ENCODE peak calls at places on chromosome 14, in seven cellular contexts. Q is neural progenitor cell, J is suprapubic skin, C is SJCRH30, R is A549, D is tibial artery, L is breast epithelium. W is an unnamed sample.
A peak's percentile ranks its signal among the peaks of the same experiment; 100 is the strongest.

GRCh38 chr14:90495357-90496276 is 98.8 kb downstream of the CALM1 start:
- DNase-seq in Q (peak; percentile 94), J (no peak), C (peak; percentile 90), R (peak; percentile 67), D (no peak), L (peak; percentile 20), W (peak; percentile 70)

GRCh38 chr14:23941230-23941629 is 12.3 kb upstream of the DHRS4 start:
- DNase-seq in Q (no peak), J (no peak), C (no peak), R (no peak), D (no peak), L (no peak), W (no peak)

GRCh38 chr14:54567634-54568561 is 970 bp downstream of the SAMD4A start:
- DNase-seq in Q (peak; percentile 85), J (peak; percentile 76), C (peak; percentile 71), R (no peak), D (peak; percentile 59), L (peak; percentile 46), W (no peak)

GRCh38 chr14:84343637-84344036 is 1186.3 kb upstream of the FLRT2 start:
- DNase-seq in Q (no peak), J (no peak), C (no peak), R (no peak), D (no peak), L (no peak), W (no peak)

GRCh38 chr14:96001866-96002510 is 37.2 kb upstream of the C14orf132 start:
- DNase-seq in Q (peak; percentile 52), J (no peak), C (peak; percentile 81), R (no peak), D (no peak), L (no peak), W (no peak)

GRCh38 chr14:63603749-63604277 is 37.9 kb downstream of the WDR89 start:
- DNase-seq in Q (no peak), J (no peak), C (peak; percentile 54), R (no peak), D (no peak), L (no peak), W (no peak)

GRCh38 chr14:77067632-77068514 is 30.2 kb upstream of the CIPC start:
- DNase-seq in Q (peak; percentile 80), J (no peak), C (peak; percentile 70), R (peak; percentile 87), D (peak; percentile 56), L (peak; percentile 71), W (peak; percentile 67)

GRCh38 chr14:94562941-94563883 is 2.0 kb downstream of the SERPINA4 start:
- DNase-seq in Q (no peak), J (no peak), C (no peak), R (no peak), D (no peak), L (no peak), W (no peak)

GRCh38 chr14:39107624-39108023 is 4.6 kb upstream of the SEC23A start:
- DNase-seq in Q (peak; percentile 20), J (no peak), C (peak; percentile 45), R (peak; percentile 52), D (no peak), L (no peak), W (no peak)

GRCh38 chr14:41000350-41000749 is 606.3 kb upstream of the LRFN5 start:
- DNase-seq in Q (no peak), J (no peak), C (no peak), R (no peak), D (no peak), L (no peak), W (no peak)

GRCh38 chr14:23129759-23130316 is 10.8 kb upstream of the CEBPE start:
- DNase-seq in Q (no peak), J (no peak), C (no peak), R (no peak), D (no peak), L (peak; percentile 88), W (no peak)

GRCh38 chr14:88551936-88552565 is 2.8 kb downstream of the PTPN21 start:
- DNase-seq in Q (peak; percentile 43), J (peak; percentile 65), C (no peak), R (no peak), D (no peak), L (no peak), W (no peak)

DNA sequence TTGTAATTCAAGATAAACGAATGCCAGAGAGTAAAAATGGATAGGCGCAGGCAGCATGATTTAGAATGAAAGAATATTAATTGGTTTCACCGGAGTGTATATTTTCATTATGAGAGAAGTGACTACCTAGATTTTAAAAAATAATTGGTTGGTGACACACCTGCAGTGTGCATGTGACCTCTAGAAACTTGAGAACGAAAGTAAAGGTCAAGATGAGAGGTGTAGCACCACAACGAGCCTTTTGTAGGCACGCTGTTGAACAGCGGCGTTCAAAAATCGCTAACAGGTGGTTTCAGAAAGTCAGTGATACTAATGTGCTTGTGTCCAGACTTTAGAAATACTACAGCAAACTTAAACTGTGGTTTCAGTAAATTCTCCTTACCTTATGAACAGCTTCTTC is 123.8 kb downstream of the NPAS3 start:
- DNase-seq in Q (no peak), J (no peak), C (peak; percentile 13), R (no peak), D (no peak), L (no peak), W (no peak)
- H3K27ac ChIP-seq in Q (no peak overlapping the region), J (no peak overlapping the region), C (no peak overlapping the region), R (no peak overlapping the region), D (no peak overlapping the region), L (no peak overlapping the region), W (no peak overlapping the region)

GRCh38 chr14:106058342-106058741 is 532.0 kb downstream of the TMEM121 start:
- DNase-seq in Q (no peak), J (no peak), C (no peak), R (no peak), D (no peak), L (no peak), W (no peak)

GRCh38 chr14:106067935-106068334 is 541.6 kb downstream of the TMEM121 start:
- DNase-seq in Q (no peak), J (no peak), C (no peak), R (no peak), D (no peak), L (no peak), W (no peak)

GRCh38 chr14:106060576-106060975 is 534.2 kb downstream of the TMEM121 start:
- DNase-seq in Q (no peak), J (no peak), C (no peak), R (no peak), D (no peak), L (no peak), W (no peak)

DNA sequence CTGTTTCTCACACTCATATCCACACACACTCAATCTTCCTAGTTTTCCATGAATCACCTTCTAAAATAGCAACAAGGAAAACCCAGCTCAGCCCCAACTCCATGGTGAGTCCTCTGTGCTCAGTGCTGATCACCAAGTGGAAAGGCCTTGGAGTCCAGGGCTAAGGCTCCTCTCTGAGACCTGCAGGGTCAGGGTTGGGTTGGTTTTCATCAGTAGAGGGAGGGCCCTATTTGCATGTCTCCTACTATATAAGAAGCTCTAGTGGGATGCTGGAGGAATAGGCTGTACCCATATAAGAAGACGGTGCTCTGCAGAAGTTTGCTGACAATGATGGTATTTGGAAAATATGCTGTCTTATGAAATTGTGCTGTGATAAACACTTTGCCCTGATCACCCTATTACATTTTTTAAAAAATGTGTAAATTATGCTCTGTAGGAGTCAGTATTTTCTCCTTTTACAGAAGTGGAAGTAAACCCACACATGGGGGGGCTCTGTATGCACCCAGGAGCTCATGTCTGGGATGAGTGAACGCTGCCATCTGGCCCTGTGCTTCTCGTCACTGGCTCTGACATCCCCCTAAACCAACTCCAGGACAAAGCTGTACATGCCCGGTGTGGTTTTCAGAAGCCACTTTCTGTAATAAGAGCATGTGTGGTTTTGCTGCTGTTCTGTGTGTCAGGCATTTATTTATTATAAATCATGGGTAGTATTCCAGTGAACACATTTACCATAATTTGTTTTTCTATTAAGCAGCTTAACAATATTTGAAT is 536.3 kb downstream of the TMEM121 start:
- DNase-seq in Q (no peak), J (no peak), C (no peak), R (no peak), D (no peak), L (no peak), W (no peak)
- H3K9me3 ChIP-seq in Q (peaks cover 18% of the 10 kb centered on the region), J (no peaks in the 10 kb centered on the region), C (no peaks in the 10 kb centered on the region), R (no peaks in the 10 kb centered on the region), D (no peaks in the 10 kb centered on the region), L (no peaks in the 10 kb centered on the region), W (no peaks in the 10 kb centered on the region)

DNA sequence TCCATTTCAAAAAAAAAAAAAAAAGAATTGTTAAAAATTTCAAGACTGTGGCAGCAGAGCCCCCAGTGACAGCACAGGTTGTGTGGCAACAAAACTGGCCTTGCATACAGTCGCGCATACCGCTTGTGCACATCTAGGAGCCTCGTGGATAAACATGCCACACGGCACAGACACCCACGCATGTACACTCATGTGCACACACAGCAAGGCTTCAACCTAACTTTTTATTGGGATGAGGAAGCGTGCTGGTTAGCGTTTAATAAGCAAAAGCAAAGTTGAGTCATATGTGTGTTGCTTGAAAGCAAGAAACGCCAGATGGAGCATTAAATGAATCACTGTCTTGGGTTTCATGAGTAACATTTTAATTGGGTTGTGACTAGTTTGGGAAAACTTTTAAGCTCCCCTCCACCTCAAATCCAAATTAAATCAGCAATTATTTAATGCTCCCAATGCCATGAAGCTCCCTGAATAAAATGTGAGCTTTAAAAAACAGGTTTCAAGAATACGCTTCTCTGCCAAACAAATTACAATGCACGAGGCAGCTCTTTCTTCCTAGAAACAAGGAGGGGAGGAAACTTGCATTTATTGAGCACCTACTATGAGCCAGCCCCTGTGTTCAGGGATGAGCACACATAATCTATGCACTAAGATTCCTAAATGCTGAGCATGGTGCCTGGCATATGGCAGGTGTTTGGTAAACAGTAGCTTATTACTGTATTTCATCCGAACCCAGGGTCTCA is 35.7 kb upstream of the EML1 start:
- DNase-seq in Q (no peak), J (no peak), C (no peak), R (peak; percentile 66), D (peak; percentile 19), L (no peak), W (no peak)
- H3K27ac ChIP-seq in Q (no peak overlapping the region), J (peak overlapping the region; percentile 85), C (no peak overlapping the region), R (peak overlapping the region; percentile 92), D (no peak overlapping the region), L (no peak overlapping the region), W (peak overlapping the region; percentile 89)

DNA sequence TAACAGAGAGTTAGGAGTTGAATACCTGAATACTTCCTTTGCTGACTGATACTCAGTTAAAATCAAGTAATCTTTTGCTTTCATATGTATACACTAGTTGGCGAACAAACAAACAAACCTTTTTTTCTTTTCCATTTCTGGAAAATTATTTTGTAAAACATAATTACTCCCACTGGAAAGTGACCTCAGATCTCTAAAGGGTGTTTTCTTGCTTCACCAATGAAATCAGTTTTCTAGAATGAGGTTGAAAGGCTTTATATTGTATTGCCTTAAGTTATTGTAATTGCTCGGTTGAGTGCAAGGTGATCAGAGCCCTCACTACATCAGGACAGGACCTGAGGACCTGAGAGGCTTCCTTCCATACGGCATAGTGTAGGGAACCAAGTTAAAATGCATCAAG is at the start of gene OR4K1:
- DNase-seq in Q (no peak), J (no peak), C (no peak), R (no peak), D (no peak), L (no peak), W (no peak)
- H3K9me3 ChIP-seq in Q (peaks cover 77% of the 10 kb centered on the region), J (no peaks in the 10 kb centered on the region), C (no peaks in the 10 kb centered on the region), R (no peaks in the 10 kb centered on the region), D (no peaks in the 10 kb centered on the region), L (no peaks in the 10 kb centered on the region), W (no peaks in the 10 kb centered on the region)

GRCh38 chr14:68471964-68472508 is 320.8 kb downstream of the ZFP36L1 start:
- DNase-seq in Q (no peak), J (no peak), C (no peak), R (no peak), D (no peak), L (no peak), W (no peak)
- H3K27ac ChIP-seq in Q (peak overlapping the region; percentile 97), J (peak overlapping the region; percentile 49), C (no peak overlapping the region), R (peak overlapping the region; percentile 85), D (no peak overlapping the region), L (peak overlapping the region; percentile 76), W (no peak overlapping the region)

GRCh38 chr14:93136009-93136408 is 20.3 kb upstream of the ITPK1 start:
- DNase-seq in Q (no peak), J (no peak), C (no peak), R (no peak), D (no peak), L (no peak), W (no peak)
- H3K9me3 ChIP-seq in Q (no peaks in the 10 kb centered on the region), J (no peaks in the 10 kb centered on the region), C (no peaks in the 10 kb centered on the region), R (no peaks in the 10 kb centered on the region), D (no peaks in the 10 kb centered on the region), L (no peaks in the 10 kb centered on the region), W (no peaks in the 10 kb centered on the region)

W was measured in vagina.